ENCODE peak calls at places on chromosome 21, in nine cellular contexts. W is brain microvascular endothelial cell; Y is psoas muscle; Q is fibroblast of lung; A is colonic mucosa; I is CD8-positive, alpha-beta T cell; H is cardiac muscle cell; G is uterus; B is ascending aorta. R is an unnamed sample.

GRCh38 chr21:23045955-23046354 is 2047.7 kb downstream of the NCAM2 start:
- DNase-seq in W (no peak), Y (no peak), Q (no peak), A (no peak), I (no peak), H (no peak), G (no peak), B (no peak), R (no peak)

GRCh38 chr21:45877821-45878469 is 103.6 kb upstream of the COL6A1 start:
- DNase-seq in W (no peak), Y (peak; percentile 41), Q (no peak), A (no peak), I (no peak), H (peak; percentile 28), G (no peak), B (no peak), R (peak; percentile 17)

GRCh38 chr21:46622226-46622625 is 13.2 kb upstream of the PRMT2 start:
- DNase-seq in W (peak; percentile 64), Y (peak; percentile 62), Q (no peak), A (no peak), I (peak; percentile 73), H (peak; percentile 49), G (no peak), B (no peak), R (no peak)

GRCh38 chr21:42395910-42396625 is at the start of gene TMPRSS3:
- DNase-seq in W (no peak), Y (no peak), Q (no peak), A (no peak), I (no peak), H (no peak), G (no peak), B (no peak), R (no peak)

GRCh38 chr21:45899317-45900033 is 82.1 kb upstream of the COL6A1 start:
- DNase-seq in W (no peak), Y (no peak), Q (no peak), A (no peak), I (no peak), H (no peak), G (no peak), B (no peak), R (no peak)

GRCh38 chr21:27519357-27519756 is 552.5 kb upstream of the ADAMTS5 start:
- DNase-seq in W (peak; percentile 80), Y (no peak), Q (peak; percentile 91), A (no peak), I (no peak), H (peak; percentile 72), G (no peak), B (no peak), R (no peak)

GRCh38 chr21:27761623-27762022 is 794.7 kb upstream of the ADAMTS5 start:
- DNase-seq in W (no peak), Y (no peak), Q (no peak), A (no peak), I (no peak), H (no peak), G (no peak), B (no peak), R (no peak)

GRCh38 chr21:37220433-37220980 is 46.6 kb downstream of the VPS26C start:
- DNase-seq in W (peak; percentile 24), Y (no peak), Q (peak; percentile 64), A (no peak), I (peak; percentile 36), H (peak; percentile 57), G (no peak), B (no peak), R (peak; percentile 45)

GRCh38 chr21:28548291-28548690 is 444.4 kb downstream of the LTN1 start:
- DNase-seq in W (no peak), Y (no peak), Q (no peak), A (no peak), I (no peak), H (no peak), G (no peak), B (no peak), R (no peak)

GRCh38 chr21:36959020-36959835 is 7.2 kb downstream of the HLCS start:
- DNase-seq in W (no peak), Y (no peak), Q (no peak), A (no peak), I (no peak), H (no peak), G (no peak), B (no peak), R (no peak)

GRCh38 chr21:37119421-37120218 is 46.6 kb downstream of the TTC3 start:
- DNase-seq in W (no peak), Y (no peak), Q (no peak), A (no peak), I (no peak), H (peak; percentile 51), G (no peak), B (no peak), R (no peak)

GRCh38 chr21:46418265-46418946 is 40.3 kb upstream of the DIP2A start:
- DNase-seq in W (no peak), Y (peak; percentile 51), Q (no peak), A (no peak), I (no peak), H (no peak), G (no peak), B (no peak), R (no peak)

GRCh38 chr21:15408089-15408488 is 321.7 kb upstream of the USP25 start:
- DNase-seq in W (no peak), Y (no peak), Q (no peak), A (no peak), I (no peak), H (no peak), G (no peak), B (no peak), R (no peak)

GRCh38 chr21:46093668-46094400 is 4.1 kb upstream of the COL6A2 start:
- DNase-seq in W (no peak), Y (peak; percentile 49), Q (no peak), A (no peak), I (peak; percentile 54), H (no peak), G (no peak), B (no peak), R (peak; percentile 24)

GRCh38 chr21:42125571-42126544 is 54.7 kb downstream of the UMODL1 start:
- DNase-seq in W (peak; percentile 14), Y (no peak), Q (peak; percentile 60), A (no peak), I (no peak), H (peak; percentile 47), G (no peak), B (no peak), R (peak; percentile 35)

GRCh38 chr21:42252267-42252666 is 33.3 kb downstream of the ABCG1 start:
- DNase-seq in W (no peak), Y (peak; percentile 22), Q (no peak), A (no peak), I (no peak), H (no peak), G (no peak), B (no peak), R (no peak)

GRCh38 chr21:36661511-36662309 is 37.2 kb upstream of the SIM2 start:
- DNase-seq in W (peak; percentile 35), Y (no peak), Q (peak; percentile 54), A (peak; percentile 41), I (no peak), H (peak; percentile 45), G (no peak), B (no peak), R (peak; percentile 48)

GRCh38 chr21:36385909-36386642 is 884 bp downstream of the CHAF1B start:
- DNase-seq in W (no peak), Y (no peak), Q (peak; percentile 20), A (no peak), I (no peak), H (peak; percentile 14), G (no peak), B (no peak), R (no peak)

GRCh38 chr21:29287383-29287782 is 11.3 kb upstream of the BACH1 start:
- DNase-seq in W (peak; percentile 31), Y (no peak), Q (no peak), A (no peak), I (no peak), H (peak; percentile 44), G (no peak), B (no peak), R (no peak)

GRCh38 chr21:16419188-16419874 is 689.5 kb downstream of the USP25 start:
- DNase-seq in W (peak; percentile 84), Y (peak; percentile 76), Q (peak; percentile 95), A (peak; percentile 30), I (no peak), H (peak; percentile 98), G (peak; percentile 85), B (peak; percentile 12), R (no peak)

DNA sequence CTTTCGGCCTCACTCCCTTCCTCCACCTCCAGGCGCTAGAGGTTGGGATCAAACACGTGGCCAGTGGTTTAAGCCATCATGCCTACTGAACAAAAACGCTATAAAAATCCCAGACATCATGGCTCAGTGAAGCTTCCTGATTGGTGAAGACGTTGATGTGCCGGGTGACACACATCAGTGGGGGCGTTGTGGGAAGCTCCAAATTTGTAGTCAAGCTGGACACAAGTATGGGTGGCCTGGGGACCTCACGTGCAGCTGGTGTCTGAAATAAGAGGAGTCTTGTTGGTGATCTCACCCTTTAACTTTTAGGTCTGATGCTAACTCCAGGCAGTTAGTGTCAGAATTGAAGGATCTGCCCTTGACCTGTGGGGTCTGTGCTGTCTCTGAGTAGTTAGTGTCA is 6.7 kb downstream of the CFAP298 start:
- DNase-seq in W (no peak), Y (no peak), Q (no peak), A (no peak), I (no peak), H (no peak), G (no peak), B (no peak), R (no peak)
- H3K4me3 ChIP-seq in W (no peak overlapping the region), Y (no peak overlapping the region), Q (no peak overlapping the region), A (no peak overlapping the region), I (no peak overlapping the region), H (no peak overlapping the region), G (no peak overlapping the region), B (no peak overlapping the region), R (no peak overlapping the region)

DNA sequence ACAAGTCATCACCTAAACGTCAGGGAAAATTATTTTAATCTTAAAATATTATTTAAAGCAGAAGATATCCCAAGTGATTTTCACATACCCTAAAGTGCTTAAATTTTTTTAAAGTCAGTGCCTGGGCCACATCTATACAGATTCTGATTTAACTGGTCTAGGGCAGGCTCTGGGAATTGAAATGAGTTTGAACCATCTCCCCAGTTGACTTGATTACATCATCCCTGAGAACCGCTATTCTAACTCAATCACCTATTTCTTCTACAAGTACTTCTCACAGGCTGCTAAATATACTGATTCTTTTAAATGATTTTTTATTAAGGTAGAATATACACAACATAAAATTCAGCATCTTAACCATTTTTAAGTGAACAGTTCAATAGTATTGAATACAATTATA is 19.6 kb downstream of the GART start:
- DNase-seq in W (no peak), Y (no peak), Q (no peak), A (no peak), I (no peak), H (no peak), G (no peak), B (no peak), R (no peak)
- H3K36me3 ChIP-seq in W (peaks cover 50% of the 10 kb centered on the region), Y (peaks cover 97% of the 10 kb centered on the region), Q (peaks cover 3% of the 10 kb centered on the region), A (no peaks in the 10 kb centered on the region), I (peaks cover 13% of the 10 kb centered on the region), H (peaks cover 39% of the 10 kb centered on the region), G (no peaks in the 10 kb centered on the region), B (peaks cover 34% of the 10 kb centered on the region), R (no peaks in the 10 kb centered on the region)

GRCh38 chr21:39176312-39176711 is 6.9 kb downstream of the PSMG1 start:
- DNase-seq in W (no peak), Y (no peak), Q (no peak), A (no peak), I (no peak), H (no peak), G (no peak), B (no peak), R (no peak)
- H3K4me3 ChIP-seq in W (no peak overlapping the region), Y (no peak overlapping the region), Q (no peak overlapping the region), A (no peak overlapping the region), I (no peak overlapping the region), H (no peak overlapping the region), G (no peak overlapping the region), B (no peak overlapping the region), R (no peak overlapping the region)

GRCh38 chr21:44301961-44302406 is 2.1 kb downstream of the PFKL start:
- DNase-seq in W (no peak), Y (no peak), Q (no peak), A (peak; percentile 52), I (no peak), H (no peak), G (no peak), B (no peak), R (no peak)
- H3K36me3 ChIP-seq in W (no peaks in the 10 kb centered on the region), Y (no peaks in the 10 kb centered on the region), Q (no peaks in the 10 kb centered on the region), A (no peaks in the 10 kb centered on the region), I (no peaks in the 10 kb centered on the region), H (no peaks in the 10 kb centered on the region), G (no peaks in the 10 kb centered on the region), B (peaks cover 3% of the 10 kb centered on the region), R (peaks cover 2% of the 10 kb centered on the region)

R was measured in Caco-2.